ENCODE peak calls at places on chromosomes 2 and 18, in seven cellular contexts. B is ELF-1; O is pons; Q is lower leg skin; I is RPMI8226; E is HT1080; C is activated naive CD8-positive, alpha-beta T cell treated with anti-CD3 and anti-CD28 coated beads, Interleukin-2, amount 50 U/mL, for 24 hours. Z is an unnamed sample.

GRCh38 chr2:105369777-105370690 is 28.8 kb downstream of the FHL2 start:
- DNase-seq in E (no peak), C (peak), O (peak), B (peak), Q (peak), I (peak), Z (peak)

GRCh38 chr2:231359948-231360347 is 35.6 kb upstream of the B3GNT7 start:
- DNase-seq in I (no peak), C (no peak), Q (no peak), O (no peak), E (no peak), B (no peak), Z (no peak)

GRCh38 chr2:64914735-64915509 is 74.3 kb upstream of the SLC1A4 start:
- DNase-seq in I (peak), B (no peak), C (no peak), Q (no peak), E (no peak), O (no peak), Z (no peak)

GRCh38 chr2:155815851-155816250 is 516.7 kb downstream of the NR4A2 start:
- DNase-seq in E (peak), C (no peak), I (peak), Q (no peak), B (peak), O (peak), Z (peak)

GRCh38 chr2:185187421-185187820 is 551.2 kb upstream of the FSIP2 start:
- DNase-seq in E (peak), C (no peak), B (no peak), I (no peak), Q (no peak), O (no peak), Z (no peak)

GRCh38 chr2:241300000-241300399 is 15.5 kb downstream of the HDLBP start:
- DNase-seq in B (no peak), E (no peak), I (no peak), O (no peak), Q (no peak), C (peak), Z (no peak)

GRCh38 chr2:15620340-15620739 is 28.7 kb downstream of the DDX1 start:
- DNase-seq in Q (no peak), B (no peak), C (no peak), I (no peak), E (no peak), O (no peak), Z (no peak)

GRCh38 chr2:29212009-29212408 is 96.8 kb downstream of the CLIP4 start:
- DNase-seq in I (peak), E (no peak), Q (no peak), O (no peak), B (peak), C (no peak), Z (no peak)

GRCh38 chr18:27017901-27018500 is 152.5 kb upstream of the AQP4 start:
- DNase-seq in C (no peak), O (peak), B (no peak), I (peak), Q (no peak), E (no peak), Z (peak)

Z was measured in iPS-NIHi11.